ENCODE peak calls at places on chromosomes 16 and 17, in five cellular contexts. One of them, this sample, is unnamed.

GRCh38 chr17:77664097-77664729 is 294.3 kb upstream of the TNRC6C start:
- DNase-seq in A673: no peak
- DNase-seq in PC-3: no peak
- DNase-seq in keratinocyte: no peak
- DNase-seq in H1: no peak
- DNase-seq in this sample: no peak

GRCh38 chr17:20992987-20993862 is 49.6 kb downstream of the USP22 start:
- DNase-seq in keratinocyte: peak
- DNase-seq in H1: peak
- DNase-seq in PC-3: peak
- DNase-seq in A673: peak
- DNase-seq in this sample: peak

GRCh38 chr17:66541461-66542182 is 239.2 kb downstream of the PRKCA start:
- DNase-seq in H1: no peak
- DNase-seq in keratinocyte: no peak
- DNase-seq in PC-3: peak
- DNase-seq in A673: peak
- DNase-seq in this sample: peak

GRCh38 chr16:15506441-15506840 is 72.1 kb downstream of the BMERB1 start:
- DNase-seq in H1: no peak
- DNase-seq in A673: no peak
- DNase-seq in keratinocyte: no peak
- DNase-seq in PC-3: no peak
- DNase-seq in this sample: no peak

GRCh38 chr16:27408602-27409031 is 6.6 kb downstream of the IL21R start:
- DNase-seq in A673: no peak
- DNase-seq in H1: no peak
- DNase-seq in PC-3: no peak
- DNase-seq in keratinocyte: no peak
- DNase-seq in this sample: no peak

GRCh38 chr17:18990331-18990730 is 14.2 kb downstream of the FAM83G start:
- DNase-seq in PC-3: no peak
- DNase-seq in H1: no peak
- DNase-seq in keratinocyte: no peak
- DNase-seq in A673: no peak
- DNase-seq in this sample: no peak

GRCh38 chr17:51805765-51806164 is 352.7 kb downstream of the CA10 start:
- DNase-seq in keratinocyte: no peak
- DNase-seq in PC-3: no peak
- DNase-seq in A673: no peak
- DNase-seq in H1: no peak
- DNase-seq in this sample: no peak

GRCh38 chr16:57184890-57185445 is 871 bp downstream of the PSME3IP1 start:
- DNase-seq in PC-3: no peak
- DNase-seq in A673: no peak
- DNase-seq in H1: no peak
- DNase-seq in keratinocyte: no peak
- DNase-seq in this sample: no peak

GRCh38 chr17:66491213-66491612 is 188.8 kb downstream of the PRKCA start:
- DNase-seq in PC-3: no peak
- DNase-seq in A673: peak
- DNase-seq in H1: no peak
- DNase-seq in keratinocyte: no peak
- DNase-seq in this sample: no peak

GRCh38 chr16:51120289-51121008 is 30.6 kb downstream of the SALL1 start:
- DNase-seq in PC-3: no peak
- DNase-seq in H1: no peak
- DNase-seq in A673: no peak
- DNase-seq in keratinocyte: no peak
- DNase-seq in this sample: no peak

GRCh38 chr16:51124896-51125295 is 26.2 kb downstream of the SALL1 start:
- DNase-seq in A673: no peak
- DNase-seq in keratinocyte: no peak
- DNase-seq in H1: no peak
- DNase-seq in PC-3: no peak
- DNase-seq in this sample: no peak

GRCh38 chr16:51119576-51120288 is 31.3 kb downstream of the SALL1 start:
- DNase-seq in keratinocyte: no peak
- DNase-seq in PC-3: no peak
- DNase-seq in H1: no peak
- DNase-seq in A673: no peak
- DNase-seq in this sample: no peak

GRCh38 chr16:51121850-51122249 is 29.2 kb downstream of the SALL1 start:
- DNase-seq in H1: no peak
- DNase-seq in keratinocyte: no peak
- DNase-seq in PC-3: no peak
- DNase-seq in A673: no peak
- DNase-seq in this sample: no peak

GRCh38 chr16:51121009-51121347 is 30.1 kb downstream of the SALL1 start:
- DNase-seq in keratinocyte: no peak
- DNase-seq in PC-3: no peak
- DNase-seq in H1: no peak
- DNase-seq in A673: no peak
- DNase-seq in this sample: no peak
- TF ChIP-seq EZH2 in keratinocyte: no peak
- TF ChIP-seq EZH2 in PC-3: no peak
- TF ChIP-seq EZH2 in H1: no peak
- TF ChIP-seq EZH2 in A673: no peak
- TF ChIP-seq EZH2 in this sample: no peak

DNA sequence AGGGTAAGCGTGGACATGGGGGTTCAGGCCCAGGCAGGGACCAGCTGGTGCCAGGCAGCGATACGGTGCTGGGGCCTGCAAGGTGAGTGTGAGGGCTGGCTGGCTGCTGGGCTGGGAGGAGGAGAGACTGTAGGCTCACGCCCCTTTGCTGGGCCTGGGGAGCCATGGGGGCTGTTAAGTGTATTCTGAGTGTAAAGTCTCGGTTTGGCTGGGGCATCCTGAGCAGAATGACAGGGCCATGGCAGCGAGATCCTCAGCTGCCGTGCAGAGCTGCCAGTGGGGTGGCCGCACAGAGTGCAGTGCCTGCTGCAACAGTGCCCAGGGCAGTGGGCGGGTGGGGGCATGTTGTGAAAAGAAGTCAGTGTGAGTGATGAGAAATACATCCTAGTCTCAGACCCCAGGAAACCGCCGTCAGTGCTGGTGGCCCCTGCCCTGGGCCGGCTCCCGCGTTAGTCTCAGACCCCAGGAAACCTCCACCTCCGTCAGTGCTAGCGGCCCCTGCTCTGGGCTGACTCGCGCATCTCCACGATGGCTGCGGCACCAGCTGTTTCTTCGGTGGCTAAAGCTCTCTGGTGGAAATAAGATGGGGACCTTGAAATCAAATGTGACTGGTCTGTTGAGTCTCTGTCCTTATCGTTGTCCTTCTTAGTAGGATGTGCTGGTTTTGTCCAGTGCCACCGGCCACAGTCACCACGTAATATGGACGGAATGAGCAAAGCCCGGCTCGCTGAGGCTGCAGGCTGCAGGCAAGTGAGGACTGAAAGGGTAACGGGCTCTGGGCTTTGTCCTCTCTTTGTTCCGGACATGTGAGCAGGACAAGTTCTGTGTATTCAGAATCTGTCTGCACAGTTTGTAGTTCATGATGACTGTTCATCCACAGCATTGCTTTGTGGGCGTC is 22.9 kb downstream of the ACSF3 start:
- DNase-seq in H1: no peak
- DNase-seq in keratinocyte: no peak
- DNase-seq in PC-3: no peak
- DNase-seq in A673: no peak
- DNase-seq in this sample: no peak
- H3K4me3 ChIP-seq in H1: no peak
- H3K4me3 ChIP-seq in keratinocyte: no peak
- H3K4me3 ChIP-seq in PC-3: no peak
- H3K4me3 ChIP-seq in A673: no peak
- H3K4me3 ChIP-seq in this sample: no peak

DNA sequence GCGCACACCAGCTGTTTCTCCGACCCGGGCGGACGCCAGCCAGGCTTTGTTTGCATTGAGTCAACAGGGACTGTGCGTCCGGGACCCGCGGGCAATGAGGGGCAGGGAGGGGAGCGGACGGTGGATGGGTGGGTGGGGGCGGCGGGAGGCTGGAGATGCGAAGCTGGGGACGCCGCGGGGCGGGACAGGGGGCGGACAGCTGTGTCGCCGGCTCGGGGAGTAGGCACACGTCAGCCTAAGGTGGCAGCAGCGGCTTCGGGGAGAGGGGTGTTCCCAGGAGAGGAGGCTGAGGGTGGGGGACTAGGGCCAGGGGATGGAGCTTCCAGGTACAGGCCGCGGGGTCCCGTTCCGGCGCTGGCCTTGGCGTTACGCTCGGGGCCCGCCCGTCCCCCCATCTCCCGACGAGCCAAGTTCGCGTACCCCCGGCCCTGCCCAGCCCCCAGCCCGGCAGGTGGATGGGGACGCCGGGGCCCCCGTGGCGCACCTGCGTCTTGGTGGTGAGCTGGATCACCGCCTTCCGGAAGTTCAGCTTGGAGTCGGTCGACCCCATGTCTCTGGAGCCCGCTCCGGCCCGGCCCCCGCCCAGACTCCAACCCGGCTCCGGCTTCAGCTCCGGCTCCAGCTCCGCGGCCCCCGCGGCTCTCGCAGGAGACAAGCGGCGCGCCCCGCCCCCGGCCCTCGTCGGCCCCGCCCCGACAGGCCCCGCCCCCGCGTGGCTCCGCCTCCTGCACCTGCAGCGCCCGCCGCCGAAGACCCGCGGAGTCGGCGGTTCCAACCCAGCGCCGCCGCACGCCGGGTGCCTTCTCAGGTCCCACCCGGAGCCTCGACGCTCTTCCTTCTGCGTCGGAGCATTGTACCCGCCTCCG is at the start of gene HID1:
- DNase-seq in H1: no peak
- DNase-seq in PC-3: peak
- DNase-seq in A673: peak
- DNase-seq in keratinocyte: no peak
- DNase-seq in this sample: no peak
- TF ChIP-seq EZH2 in H1: no peak
- TF ChIP-seq EZH2 in PC-3: no peak
- TF ChIP-seq EZH2 in A673: no peak
- TF ChIP-seq EZH2 in keratinocyte: no peak
- TF ChIP-seq EZH2 in this sample: no peak

GRCh38 chr17:15779119-15779518 is 47.0 kb downstream of the TBC1D26 start:
- DNase-seq in H1: no peak
- DNase-seq in A673: no peak
- DNase-seq in keratinocyte: no peak
- DNase-seq in PC-3: no peak
- DNase-seq in this sample: no peak

GRCh38 chr17:15777717-15778116 is 45.6 kb downstream of the TBC1D26 start:
- DNase-seq in keratinocyte: no peak
- DNase-seq in PC-3: no peak
- DNase-seq in A673: no peak
- DNase-seq in H1: no peak
- DNase-seq in this sample: no peak

GRCh38 chr17:15780188-15780587 is 48.1 kb downstream of the TBC1D26 start:
- DNase-seq in H1: no peak
- DNase-seq in keratinocyte: no peak
- DNase-seq in PC-3: no peak
- DNase-seq in A673: no peak
- DNase-seq in this sample: no peak

GRCh38 chr17:15777297-15777696 is 45.2 kb downstream of the TBC1D26 start:
- DNase-seq in keratinocyte: no peak
- DNase-seq in PC-3: no peak
- DNase-seq in A673: no peak
- DNase-seq in H1: no peak
- DNase-seq in this sample: no peak

GRCh38 chr17:15782809-15783208 is 50.7 kb downstream of the TBC1D26 start:
- DNase-seq in keratinocyte: no peak
- DNase-seq in PC-3: no peak
- DNase-seq in A673: peak
- DNase-seq in H1: no peak
- DNase-seq in this sample: no peak
- H3K4me3 ChIP-seq in keratinocyte: peak
- H3K4me3 ChIP-seq in PC-3: no peak
- H3K4me3 ChIP-seq in A673: peak
- H3K4me3 ChIP-seq in H1: no peak
- H3K4me3 ChIP-seq in this sample: no peak

GRCh38 chr17:72590882-72591499 is 470.2 kb downstream of the SOX9 start:
- DNase-seq in H1: no peak
- DNase-seq in PC-3: peak
- DNase-seq in keratinocyte: no peak
- DNase-seq in A673: no peak
- DNase-seq in this sample: no peak

GRCh38 chr17:72592242-72592966 is 471.6 kb downstream of the SOX9 start:
- DNase-seq in PC-3: peak
- DNase-seq in A673: peak
- DNase-seq in H1: peak
- DNase-seq in keratinocyte: no peak
- DNase-seq in this sample: no peak

GRCh38 chr17:72590382-72590781 is 469.6 kb downstream of the SOX9 start:
- DNase-seq in keratinocyte: no peak
- DNase-seq in A673: no peak
- DNase-seq in PC-3: peak
- DNase-seq in H1: no peak
- DNase-seq in this sample: no peak

GRCh38 chr17:72592967-72593325 is 472.1 kb downstream of the SOX9 start:
- DNase-seq in PC-3: no peak
- DNase-seq in H1: no peak
- DNase-seq in keratinocyte: no peak
- DNase-seq in A673: no peak
- DNase-seq in this sample: no peak

DNA sequence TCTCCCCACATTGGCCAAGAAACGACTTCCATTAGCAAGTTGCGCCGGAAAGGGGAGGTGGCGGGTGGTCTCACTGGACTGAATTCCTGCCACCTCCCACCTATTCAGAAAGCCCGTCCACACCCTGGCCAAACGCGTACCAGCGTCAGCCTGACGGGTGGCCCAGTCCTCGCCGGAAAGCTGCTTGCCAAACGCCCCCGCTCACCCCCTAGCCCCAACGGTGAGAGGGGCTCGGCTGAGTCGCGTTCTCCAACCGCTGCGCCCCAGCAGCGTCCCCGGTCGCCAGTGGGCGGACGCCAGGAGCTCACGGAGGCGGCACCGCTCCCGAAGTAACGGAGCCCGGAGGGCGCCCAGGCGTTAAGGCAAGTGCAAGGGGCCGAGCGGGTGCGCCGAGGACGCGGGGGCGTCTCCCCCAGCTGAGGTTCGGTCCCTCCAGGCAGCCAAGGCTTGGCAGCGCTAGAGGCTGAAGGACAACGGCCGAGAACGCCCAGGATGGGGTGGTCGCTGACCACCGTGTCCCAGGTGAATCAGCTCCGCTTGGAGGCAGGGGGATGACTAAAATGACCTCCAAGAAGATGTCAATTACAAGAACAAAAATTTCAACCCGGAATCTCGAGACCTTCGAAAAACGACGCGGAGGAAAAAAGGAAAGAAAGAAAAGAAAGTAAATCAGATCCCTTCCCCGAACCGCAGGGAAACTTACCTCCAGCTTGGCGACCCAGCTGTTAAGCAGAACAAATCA is 470.9 kb downstream of the SOX9 start:
- DNase-seq in PC-3: peak
- DNase-seq in A673: peak
- DNase-seq in keratinocyte: no peak
- DNase-seq in H1: no peak
- DNase-seq in this sample: no peak
- TF ChIP-seq EZH2 in PC-3: no peak
- TF ChIP-seq EZH2 in A673: no peak
- TF ChIP-seq EZH2 in keratinocyte: no peak
- TF ChIP-seq EZH2 in H1: peak
- TF ChIP-seq EZH2 in this sample: no peak

This sample was measured in SK-N-MC.